ENCODE peak calls at places on chromosomes 4 and X, in seven cellular contexts. One of them, this sample, is unnamed.
A peak's percentile ranks its signal among the peaks of the same experiment; 100 is the strongest.

GRCh38 chrX:116490091-116490490 is 27.3 kb upstream of the CT83 start:
- DNase-seq in upper lobe of left lung: no peak
- DNase-seq in mesendoderm: no peak
- DNase-seq in esophagus muscularis mucosa: no peak
- DNase-seq in foreskin keratinocyte: no peak
- DNase-seq in suprapubic skin: no peak
- DNase-seq in fibroblast of lung: no peak
- DNase-seq in this sample: no peak

GRCh38 chr4:105966046-105966445 is 70.8 kb downstream of the NPNT start:
- DNase-seq in upper lobe of left lung: no peak
- DNase-seq in mesendoderm: no peak
- DNase-seq in esophagus muscularis mucosa: no peak
- DNase-seq in foreskin keratinocyte: peak; percentile 59
- DNase-seq in suprapubic skin: no peak
- DNase-seq in fibroblast of lung: peak; percentile 44
- DNase-seq in this sample: no peak

GRCh38 chr4:75724867-75725724 is 719 bp downstream of the USO1 start:
- DNase-seq in upper lobe of left lung: peak; percentile 92
- DNase-seq in mesendoderm: peak; percentile 90
- DNase-seq in esophagus muscularis mucosa: peak; percentile 92
- DNase-seq in foreskin keratinocyte: peak; percentile 41
- DNase-seq in suprapubic skin: peak; percentile 84
- DNase-seq in fibroblast of lung: peak; percentile 84
- DNase-seq in this sample: peak; percentile 34

GRCh38 chrX:15855562-15856256 is 1.1 kb upstream of the AP1S2 start:
- DNase-seq in upper lobe of left lung: no peak
- DNase-seq in mesendoderm: no peak
- DNase-seq in esophagus muscularis mucosa: no peak
- DNase-seq in foreskin keratinocyte: no peak
- DNase-seq in suprapubic skin: no peak
- DNase-seq in fibroblast of lung: no peak
- DNase-seq in this sample: no peak

GRCh38 chr4:83151645-83152044 is 37.1 kb upstream of the PLAC8 start:
- DNase-seq in upper lobe of left lung: no peak
- DNase-seq in mesendoderm: no peak
- DNase-seq in esophagus muscularis mucosa: no peak
- DNase-seq in foreskin keratinocyte: no peak
- DNase-seq in suprapubic skin: no peak
- DNase-seq in fibroblast of lung: no peak
- DNase-seq in this sample: no peak

GRCh38 chrX:104134583-104135261 is 22.1 kb downstream of the SLC25A53 start:
- DNase-seq in upper lobe of left lung: no peak
- DNase-seq in mesendoderm: no peak
- DNase-seq in esophagus muscularis mucosa: no peak
- DNase-seq in foreskin keratinocyte: no peak
- DNase-seq in suprapubic skin: no peak
- DNase-seq in fibroblast of lung: no peak
- DNase-seq in this sample: no peak

GRCh38 chrX:118579417-118579816 is 83.8 kb downstream of the DOCK11 start:
- DNase-seq in upper lobe of left lung: no peak
- DNase-seq in mesendoderm: no peak
- DNase-seq in esophagus muscularis mucosa: no peak
- DNase-seq in foreskin keratinocyte: no peak
- DNase-seq in suprapubic skin: no peak
- DNase-seq in fibroblast of lung: no peak
- DNase-seq in this sample: no peak

GRCh38 chrX:123962006-123962485 is 540 bp downstream of the STAG2 start:
- DNase-seq in upper lobe of left lung: no peak
- DNase-seq in mesendoderm: no peak
- DNase-seq in esophagus muscularis mucosa: no peak
- DNase-seq in foreskin keratinocyte: no peak
- DNase-seq in suprapubic skin: no peak
- DNase-seq in fibroblast of lung: no peak
- DNase-seq in this sample: peak; percentile 48

GRCh38 chrX:48514868-48515460 is 6.2 kb downstream of the PORCN start:
- DNase-seq in upper lobe of left lung: no peak
- DNase-seq in mesendoderm: no peak
- DNase-seq in esophagus muscularis mucosa: no peak
- DNase-seq in foreskin keratinocyte: no peak
- DNase-seq in suprapubic skin: no peak
- DNase-seq in fibroblast of lung: no peak
- DNase-seq in this sample: no peak

GRCh38 chrX:39261446-39262147 is 460.3 kb downstream of the MID1IP1 start:
- DNase-seq in upper lobe of left lung: no peak
- DNase-seq in mesendoderm: peak; percentile 63
- DNase-seq in esophagus muscularis mucosa: no peak
- DNase-seq in foreskin keratinocyte: peak; percentile 76
- DNase-seq in suprapubic skin: no peak
- DNase-seq in fibroblast of lung: peak; percentile 75
- DNase-seq in this sample: peak; percentile 65

DNA sequence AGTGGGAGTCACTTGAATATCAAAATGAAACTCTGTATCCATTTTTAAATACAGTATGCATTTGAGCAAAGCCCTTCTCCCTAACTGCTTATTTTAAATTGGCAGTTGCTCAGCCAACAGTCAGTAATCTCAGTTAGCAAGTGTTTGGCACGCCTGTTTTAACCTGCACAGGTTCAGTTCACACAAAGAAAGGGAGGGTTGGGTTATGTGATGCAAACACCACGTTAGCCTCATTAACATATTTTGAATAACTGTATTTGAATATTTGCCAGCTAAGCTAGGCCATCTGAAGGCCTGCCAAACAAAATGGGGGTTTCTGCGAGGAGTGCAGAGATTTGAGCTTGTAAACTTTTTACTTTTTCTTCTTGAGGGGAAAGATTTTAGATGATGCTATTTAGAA is 19.8 kb downstream of the GAB1 start:
- DNase-seq in upper lobe of left lung: no peak
- DNase-seq in mesendoderm: no peak
- DNase-seq in esophagus muscularis mucosa: no peak
- DNase-seq in foreskin keratinocyte: peak; percentile 64
- DNase-seq in suprapubic skin: no peak
- DNase-seq in fibroblast of lung: no peak
- DNase-seq in this sample: no peak
- H3K4me1 ChIP-seq in upper lobe of left lung: peaks cover 53% of the 10 kb centered on the region
- H3K4me1 ChIP-seq in mesendoderm: peaks cover 8% of the 10 kb centered on the region
- H3K4me1 ChIP-seq in esophagus muscularis mucosa: peaks cover 100% of the 10 kb centered on the region
- H3K4me1 ChIP-seq in foreskin keratinocyte: peaks cover 79% of the 10 kb centered on the region
- H3K4me1 ChIP-seq in suprapubic skin: peaks cover 98% of the 10 kb centered on the region
- H3K4me1 ChIP-seq in fibroblast of lung: peaks cover 27% of the 10 kb centered on the region
- H3K4me1 ChIP-seq in this sample: no peaks in the 10 kb centered on the region

DNA sequence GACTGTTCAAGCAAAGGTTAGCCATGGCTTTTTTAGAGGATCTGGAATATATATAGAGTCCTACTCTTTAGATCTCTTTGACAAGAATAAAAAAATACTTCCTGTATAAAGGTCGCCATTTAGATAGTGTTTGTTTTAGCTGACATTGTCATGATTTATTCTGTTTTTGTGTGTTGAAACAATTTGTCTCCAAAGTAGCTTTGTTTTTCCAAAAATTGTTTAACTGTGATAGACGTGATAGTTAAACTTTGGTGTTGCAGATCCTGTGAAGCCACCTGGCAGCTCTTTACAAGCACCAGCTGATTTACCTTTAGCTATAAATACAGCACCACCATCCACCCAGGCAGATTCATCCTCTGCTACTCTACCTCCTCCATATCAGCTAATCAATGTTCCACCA is 80.3 kb upstream of the SMARCA5 start:
- DNase-seq in upper lobe of left lung: no peak
- DNase-seq in mesendoderm: no peak
- DNase-seq in esophagus muscularis mucosa: no peak
- DNase-seq in foreskin keratinocyte: no peak
- DNase-seq in suprapubic skin: no peak
- DNase-seq in fibroblast of lung: no peak
- DNase-seq in this sample: no peak
- H3K4me1 ChIP-seq in upper lobe of left lung: no peaks in the 10 kb centered on the region
- H3K4me1 ChIP-seq in mesendoderm: no peaks in the 10 kb centered on the region
- H3K4me1 ChIP-seq in esophagus muscularis mucosa: peaks cover 17% of the 10 kb centered on the region
- H3K4me1 ChIP-seq in foreskin keratinocyte: no peaks in the 10 kb centered on the region
- H3K4me1 ChIP-seq in suprapubic skin: no peaks in the 10 kb centered on the region
- H3K4me1 ChIP-seq in fibroblast of lung: no peaks in the 10 kb centered on the region
- H3K4me1 ChIP-seq in this sample: no peaks in the 10 kb centered on the region

GRCh38 chrX:120457766-120458180 is 11.3 kb downstream of the LAMP2 start:
- DNase-seq in upper lobe of left lung: no peak
- DNase-seq in mesendoderm: no peak
- DNase-seq in esophagus muscularis mucosa: no peak
- DNase-seq in foreskin keratinocyte: peak; percentile 91
- DNase-seq in suprapubic skin: no peak
- DNase-seq in fibroblast of lung: peak; percentile 91
- DNase-seq in this sample: peak; percentile 26
- H3K4me1 ChIP-seq in upper lobe of left lung: peaks cover 12% of the 10 kb centered on the region
- H3K4me1 ChIP-seq in mesendoderm: no peaks in the 10 kb centered on the region
- H3K4me1 ChIP-seq in esophagus muscularis mucosa: peaks cover 26% of the 10 kb centered on the region
- H3K4me1 ChIP-seq in foreskin keratinocyte: peaks cover 17% of the 10 kb centered on the region
- H3K4me1 ChIP-seq in suprapubic skin: peaks cover 38% of the 10 kb centered on the region
- H3K4me1 ChIP-seq in fibroblast of lung: no peaks in the 10 kb centered on the region
- H3K4me1 ChIP-seq in this sample: peaks cover 26% of the 10 kb centered on the region

GRCh38 chr4:3082915-3083515 is 8.5 kb downstream of the HTT start:
- DNase-seq in upper lobe of left lung: no peak
- DNase-seq in mesendoderm: no peak
- DNase-seq in esophagus muscularis mucosa: no peak
- DNase-seq in foreskin keratinocyte: no peak
- DNase-seq in suprapubic skin: no peak
- DNase-seq in fibroblast of lung: no peak
- DNase-seq in this sample: no peak

GRCh38 chr4:3077796-3078195 is 3.3 kb downstream of the HTT start:
- DNase-seq in upper lobe of left lung: no peak
- DNase-seq in mesendoderm: no peak
- DNase-seq in esophagus muscularis mucosa: no peak
- DNase-seq in foreskin keratinocyte: no peak
- DNase-seq in suprapubic skin: no peak
- DNase-seq in fibroblast of lung: no peak
- DNase-seq in this sample: no peak

GRCh38 chr4:3075652-3075981 is 1.1 kb downstream of the HTT start:
- DNase-seq in upper lobe of left lung: no peak
- DNase-seq in mesendoderm: no peak
- DNase-seq in esophagus muscularis mucosa: no peak
- DNase-seq in foreskin keratinocyte: no peak
- DNase-seq in suprapubic skin: no peak
- DNase-seq in fibroblast of lung: no peak
- DNase-seq in this sample: no peak

GRCh38 chr4:3083732-3084131 is 9.3 kb downstream of the HTT start:
- DNase-seq in upper lobe of left lung: no peak
- DNase-seq in mesendoderm: no peak
- DNase-seq in esophagus muscularis mucosa: no peak
- DNase-seq in foreskin keratinocyte: no peak
- DNase-seq in suprapubic skin: no peak
- DNase-seq in fibroblast of lung: no peak
- DNase-seq in this sample: no peak

DNA sequence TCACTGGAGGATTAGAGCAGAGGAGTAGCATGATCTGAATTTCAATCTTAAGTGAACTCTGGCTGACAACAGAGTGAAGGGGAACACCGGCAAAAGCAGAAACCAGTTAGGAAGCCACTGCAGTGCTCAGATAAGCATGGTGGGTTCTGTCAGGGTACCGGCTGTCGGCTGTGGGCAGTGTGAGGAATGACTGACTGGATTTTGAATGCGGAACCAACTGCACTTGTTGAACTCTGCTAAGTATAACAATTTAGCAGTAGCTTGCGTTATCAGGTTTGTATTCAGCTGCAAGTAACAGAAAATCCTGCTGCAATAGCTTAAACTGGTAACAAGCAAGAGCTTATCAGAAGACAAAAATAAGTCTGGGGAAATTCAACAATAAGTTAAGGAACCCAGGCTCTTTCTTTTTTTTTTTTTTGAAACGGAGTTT is 5.2 kb downstream of the HTT start:
- DNase-seq in upper lobe of left lung: no peak
- DNase-seq in mesendoderm: no peak
- DNase-seq in esophagus muscularis mucosa: no peak
- DNase-seq in foreskin keratinocyte: no peak
- DNase-seq in suprapubic skin: no peak
- DNase-seq in fibroblast of lung: no peak
- DNase-seq in this sample: no peak
- H3K4me1 ChIP-seq in upper lobe of left lung: peaks cover 19% of the 10 kb centered on the region
- H3K4me1 ChIP-seq in mesendoderm: peaks cover 2% of the 10 kb centered on the region
- H3K4me1 ChIP-seq in esophagus muscularis mucosa: peaks cover 43% of the 10 kb centered on the region
- H3K4me1 ChIP-seq in foreskin keratinocyte: peaks cover 4% of the 10 kb centered on the region
- H3K4me1 ChIP-seq in suprapubic skin: peaks cover 22% of the 10 kb centered on the region
- H3K4me1 ChIP-seq in fibroblast of lung: peaks cover 8% of the 10 kb centered on the region
- H3K4me1 ChIP-seq in this sample: peaks cover 24% of the 10 kb centered on the region

GRCh38 chrX:69504626-69505612 is 793 bp downstream of the NALF2 start:
- DNase-seq in upper lobe of left lung: peak; percentile 52
- DNase-seq in mesendoderm: no peak
- DNase-seq in esophagus muscularis mucosa: no peak
- DNase-seq in foreskin keratinocyte: no peak
- DNase-seq in suprapubic skin: no peak
- DNase-seq in fibroblast of lung: no peak
- DNase-seq in this sample: no peak
- H3K4me1 ChIP-seq in upper lobe of left lung: peaks cover 6% of the 10 kb centered on the region
- H3K4me1 ChIP-seq in mesendoderm: no peaks in the 10 kb centered on the region
- H3K4me1 ChIP-seq in esophagus muscularis mucosa: peaks cover 13% of the 10 kb centered on the region
- H3K4me1 ChIP-seq in foreskin keratinocyte: no peaks in the 10 kb centered on the region
- H3K4me1 ChIP-seq in suprapubic skin: peaks cover 14% of the 10 kb centered on the region
- H3K4me1 ChIP-seq in fibroblast of lung: no peaks in the 10 kb centered on the region
- H3K4me1 ChIP-seq in this sample: no peaks in the 10 kb centered on the region

DNA sequence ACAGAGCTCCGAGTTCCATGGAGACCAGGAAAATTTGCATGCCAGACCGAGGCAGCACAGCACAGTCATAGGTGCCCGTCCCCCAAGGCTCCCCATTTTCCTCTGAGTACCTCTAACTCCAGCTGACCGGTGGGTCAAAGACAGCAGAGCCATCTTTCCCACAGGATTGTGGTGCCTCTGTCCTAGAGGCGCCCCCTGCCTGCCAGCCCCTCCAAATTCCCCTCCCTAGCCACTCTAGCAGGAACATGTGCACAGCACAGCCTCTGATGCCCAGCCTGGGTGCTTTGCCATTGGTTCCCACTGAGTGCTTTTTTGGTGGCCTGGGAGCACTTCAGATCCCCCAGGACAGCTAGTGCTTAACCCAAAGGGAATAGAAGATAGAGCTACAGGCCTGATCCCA is 368.5 kb upstream of the PABPC5 start:
- DNase-seq in upper lobe of left lung: no peak
- DNase-seq in mesendoderm: peak; percentile 1
- DNase-seq in esophagus muscularis mucosa: no peak
- DNase-seq in foreskin keratinocyte: no peak
- DNase-seq in suprapubic skin: no peak
- DNase-seq in fibroblast of lung: no peak
- DNase-seq in this sample: no peak
- H3K4me1 ChIP-seq in upper lobe of left lung: no peaks in the 10 kb centered on the region
- H3K4me1 ChIP-seq in mesendoderm: no peaks in the 10 kb centered on the region
- H3K4me1 ChIP-seq in esophagus muscularis mucosa: no peaks in the 10 kb centered on the region
- H3K4me1 ChIP-seq in foreskin keratinocyte: no peaks in the 10 kb centered on the region
- H3K4me1 ChIP-seq in suprapubic skin: no peaks in the 10 kb centered on the region
- H3K4me1 ChIP-seq in fibroblast of lung: no peaks in the 10 kb centered on the region
- H3K4me1 ChIP-seq in this sample: no peaks in the 10 kb centered on the region

GRCh38 chr4:174283507-174284180 is at the start of the genes CEP44 and FBXO8:
- DNase-seq in upper lobe of left lung: peak; percentile 86
- DNase-seq in mesendoderm: peak; percentile 88
- DNase-seq in esophagus muscularis mucosa: peak; percentile 94
- DNase-seq in foreskin keratinocyte: peak; percentile 76
- DNase-seq in suprapubic skin: peak; percentile 77
- DNase-seq in fibroblast of lung: peak; percentile 78
- DNase-seq in this sample: peak; percentile 83
- H3K4me1 ChIP-seq in upper lobe of left lung: peaks cover 29% of the 10 kb centered on the region
- H3K4me1 ChIP-seq in mesendoderm: no peaks in the 10 kb centered on the region
- H3K4me1 ChIP-seq in esophagus muscularis mucosa: peaks cover 37% of the 10 kb centered on the region
- H3K4me1 ChIP-seq in foreskin keratinocyte: peaks cover 7% of the 10 kb centered on the region
- H3K4me1 ChIP-seq in suprapubic skin: peaks cover 38% of the 10 kb centered on the region
- H3K4me1 ChIP-seq in fibroblast of lung: no peaks in the 10 kb centered on the region
- H3K4me1 ChIP-seq in this sample: peaks cover 19% of the 10 kb centered on the region

This sample was measured in CD4-positive, CD25-positive, alpha-beta regulatory T cell.